ENCODE peak calls at places on chromosome 15, in nine cellular contexts. K is glutamatergic neuron; V is NCI-H2081; H is neural progenitor cell; M is activated CD4-positive, alpha-beta T cell treated with anti-CD3 and anti-CD28 coated beads, Interleukin-2, amount 10 ng/mL, durations not matched to agents 7 days and 5 days; B is HuH-7; J is ovary; F is H54; I is anterior cingulate cortex. A is an unnamed sample.

GRCh38 chr15:94584833-94585244 is 353.5 kb downstream of the MCTP2 start:
- DNase-seq in K (no peak), V (no peak), H (no peak), M (peak), B (no peak), J (peak), F (no peak), I (no peak), A (no peak)

GRCh38 chr15:59833366-59833765 is 144.2 kb upstream of the BNIP2 start:
- DNase-seq in K (no peak), V (peak), H (no peak), M (no peak), B (no peak), J (no peak), F (no peak), I (no peak), A (no peak)

GRCh38 chr15:40511472-40512133 is 40.8 kb downstream of the CHST14 start:
- DNase-seq in K (peak), V (no peak), H (peak), M (no peak), B (peak), J (peak), F (peak), I (no peak), A (no peak)

GRCh38 chr15:59492389-59493377 is 54.7 kb downstream of the FAM81A start:
- DNase-seq in K (peak), V (peak), H (peak), M (peak), B (peak), J (peak), F (peak), I (peak), A (peak)

GRCh38 chr15:83200162-83200561 is 7.5 kb downstream of the HDGFL3 start:
- DNase-seq in K (no peak), V (no peak), H (no peak), M (no peak), B (no peak), J (no peak), F (no peak), I (no peak), A (peak)

GRCh38 chr15:86915811-86916331 is 836.2 kb downstream of the AGBL1 start:
- DNase-seq in K (peak), V (no peak), H (peak), M (no peak), B (peak), J (no peak), F (peak), I (peak), A (no peak)

GRCh38 chr15:40354408-40355171 is 3.4 kb upstream of the DISP2 start:
- DNase-seq in K (peak), V (peak), H (peak), M (no peak), B (peak), J (no peak), F (no peak), I (no peak), A (peak)

GRCh38 chr15:57218826-57219576 is 157.3 kb upstream of the CGNL1 start:
- DNase-seq in K (no peak), V (peak), H (peak), M (no peak), B (no peak), J (no peak), F (no peak), I (no peak), A (no peak)

GRCh38 chr15:89828324-89829145 is 13.9 kb upstream of the ANPEP start:
- DNase-seq in K (no peak), V (no peak), H (peak), M (no peak), B (no peak), J (peak), F (peak), I (no peak), A (peak)

GRCh38 chr15:85642693-85643058 is 152.0 kb downstream of the KLHL25 start:
- DNase-seq in K (no peak), V (no peak), H (no peak), M (no peak), B (no peak), J (peak), F (no peak), I (no peak), A (no peak)

GRCh38 chr15:56249080-56249479 is 5.4 kb upstream of the RFX7 start:
- DNase-seq in K (no peak), V (peak), H (peak), M (no peak), B (peak), J (no peak), F (no peak), I (no peak), A (no peak)

GRCh38 chr15:71136159-71137137 is 21.2 kb downstream of the THSD4 start:
- DNase-seq in K (no peak), V (no peak), H (no peak), M (no peak), B (no peak), J (no peak), F (peak), I (no peak), A (peak)

GRCh38 chr15:90154861-90155626 is 46.1 kb upstream of the SEMA4B start:
- DNase-seq in K (no peak), V (no peak), H (no peak), M (no peak), B (no peak), J (no peak), F (no peak), I (no peak), A (peak)

GRCh38 chr15:54227569-54227968 is 249.3 kb downstream of the UNC13C start:
- DNase-seq in K (no peak), V (no peak), H (no peak), M (no peak), B (no peak), J (no peak), F (no peak), I (no peak), A (no peak)

GRCh38 chr15:82108489-82109078 is 62.8 kb upstream of the MEX3B start:
- DNase-seq in K (peak), V (peak), H (peak), M (peak), B (peak), J (no peak), F (peak), I (no peak), A (peak)

GRCh38 chr15:70569718-70570231 is 193.6 kb downstream of the UACA start:
- DNase-seq in K (no peak), V (no peak), H (no peak), M (no peak), B (no peak), J (no peak), F (no peak), I (no peak), A (peak)

GRCh38 chr15:34721802-34722795 is 32.7 kb downstream of the GJD2 start:
- DNase-seq in K (peak), V (no peak), H (peak), M (no peak), B (peak), J (no peak), F (peak), I (no peak), A (peak)

GRCh38 chr15:100348578-100348977 is 6.8 kb upstream of the ADAMTS17 start:
- DNase-seq in K (no peak), V (no peak), H (no peak), M (no peak), B (no peak), J (no peak), F (no peak), I (no peak), A (no peak)

GRCh38 chr15:48415036-48415886 is 84.0 kb downstream of the DUT start:
- DNase-seq in K (peak), V (no peak), H (no peak), M (no peak), B (no peak), J (no peak), F (no peak), I (no peak), A (no peak)

GRCh38 chr15:83733206-83733605 is 79.3 kb downstream of the ADAMTSL3 start:
- DNase-seq in K (no peak), V (no peak), H (no peak), M (no peak), B (no peak), J (no peak), F (peak), I (no peak), A (peak)

GRCh38 chr15:30930422-30930821 is 26.7 kb downstream of the FAN1 start:
- DNase-seq in K (no peak), V (no peak), H (no peak), M (no peak), B (no peak), J (no peak), F (no peak), I (no peak), A (no peak)

GRCh38 chr15:58064119-58065010 is 1.1 kb downstream of the ALDH1A2 start:
- DNase-seq in K (no peak), V (no peak), H (peak), M (no peak), B (no peak), J (no peak), F (no peak), I (no peak), A (no peak)

GRCh38 chr15:99165020-99165790 is 60.3 kb downstream of the SYNM start:
- DNase-seq in K (no peak), V (no peak), H (no peak), M (no peak), B (no peak), J (no peak), F (no peak), I (no peak), A (no peak)

GRCh38 chr15:39260791-39261190 is 320.1 kb upstream of the THBS1 start:
- DNase-seq in K (no peak), V (no peak), H (no peak), M (no peak), B (no peak), J (no peak), F (no peak), I (no peak), A (no peak)

GRCh38 chr15:31280037-31280830 is 46.4 kb upstream of the KLF13 start:
- DNase-seq in K (peak), V (peak), H (no peak), M (peak), B (no peak), J (no peak), F (no peak), I (no peak), A (no peak)

GRCh38 chr15:40048155-40048792 is 9.3 kb upstream of the SRP14 start:
- DNase-seq in K (no peak), V (no peak), H (no peak), M (peak), B (no peak), J (no peak), F (no peak), I (no peak), A (peak)

GRCh38 chr15:75840659-75841058 is 2.6 kb upstream of the UBE2Q2 start:
- DNase-seq in K (no peak), V (no peak), H (no peak), M (no peak), B (peak), J (peak), F (peak), I (no peak), A (no peak)

GRCh38 chr15:33451385-33451784 is 140.6 kb downstream of the RYR3 start:
- DNase-seq in K (no peak), V (no peak), H (no peak), M (no peak), B (no peak), J (no peak), F (no peak), I (no peak), A (no peak)

GRCh38 chr15:64163662-64164362 is 990 bp upstream of the PPIB start:
- DNase-seq in K (no peak), V (no peak), H (no peak), M (peak), B (no peak), J (no peak), F (no peak), I (no peak), A (no peak)

GRCh38 chr15:30990451-30991300 is 752 bp downstream of the MTMR10 start:
- DNase-seq in K (no peak), V (no peak), H (peak), M (no peak), B (no peak), J (no peak), F (no peak), I (no peak), A (no peak)

GRCh38 chr15:78997981-78998499 is 53.2 kb upstream of the CTSH start:
- DNase-seq in K (no peak), V (no peak), H (no peak), M (no peak), B (no peak), J (no peak), F (no peak), I (no peak), A (no peak)

GRCh38 chr15:100861511-100861991 is 18.1 kb upstream of the ALDH1A3 start:
- DNase-seq in K (no peak), V (no peak), H (peak), M (no peak), B (no peak), J (no peak), F (no peak), I (peak), A (no peak)

GRCh38 chr15:74790080-74790916 is 8.4 kb downstream of the CSK start:
- DNase-seq in K (no peak), V (no peak), H (no peak), M (no peak), B (no peak), J (peak), F (peak), I (peak), A (peak)

GRCh38 chr15:75994220-75994619 is 18.0 kb downstream of the NRG4 start:
- DNase-seq in K (no peak), V (no peak), H (no peak), M (no peak), B (no peak), J (no peak), F (no peak), I (no peak), A (no peak)

GRCh38 chr15:76169013-76169412 is 109.2 kb downstream of the TMEM266 start:
- DNase-seq in K (no peak), V (no peak), H (no peak), M (no peak), B (no peak), J (no peak), F (no peak), I (no peak), A (peak)

GRCh38 chr15:28981351-28981720 is 95.6 kb downstream of the APBA2 start:
- DNase-seq in K (no peak), V (no peak), H (no peak), M (no peak), B (no peak), J (no peak), F (no peak), I (no peak), A (no peak)

GRCh38 chr15:65394936-65395335 is 17.1 kb upstream of the IGDCC3 start:
- DNase-seq in K (no peak), V (no peak), H (no peak), M (no peak), B (no peak), J (no peak), F (no peak), I (no peak), A (no peak)

GRCh38 chr15:38545179-38545578 is 19.4 kb downstream of the RASGRP1 start:
- DNase-seq in K (no peak), V (no peak), H (no peak), M (no peak), B (no peak), J (no peak), F (no peak), I (no peak), A (no peak)

A was measured in SJSA1.